ENCODE peak calls at places on chromosome 12, in seven cellular contexts. I is K562, C is heart left ventricle, V is uterus, M is prostate gland, X is body of pancreas, K is IMR-90. U is an unnamed sample. For H3K27me3 and H3K36me3, the result is how much of the 10 kb centered on the place peaks cover.

GRCh38 chr12:116924558-116925453 is 14.1 kb downstream of the FBXW8 start:
- DNase-seq in I (peak), C (no peak), V (no peak), M (no peak), X (no peak), K (peak), U (no peak)

GRCh38 chr12:102474438-102475064 is 5.8 kb downstream of the IGF1 start:
- DNase-seq in I (peak), C (no peak), V (no peak), M (no peak), X (no peak), K (peak), U (no peak)

GRCh38 chr12:64890873-64891468 is 66.5 kb downstream of the TBC1D30 start:
- DNase-seq in I (peak), C (no peak), V (no peak), M (peak), X (no peak), K (peak), U (no peak)

GRCh38 chr12:121259074-121259473 is 37.4 kb downstream of the CAMKK2 start:
- DNase-seq in I (no peak), C (no peak), V (no peak), M (no peak), X (no peak), K (no peak), U (no peak)

GRCh38 chr12:87332987-87333761 is 696.0 kb downstream of the C12orf50 start:
- DNase-seq in I (no peak), C (no peak), V (no peak), M (no peak), X (no peak), K (peak), U (no peak)

GRCh38 chr12:13772264-13772663 is 209.1 kb downstream of the GRIN2B start:
- DNase-seq in I (no peak), C (no peak), V (no peak), M (no peak), X (no peak), K (no peak), U (no peak)

GRCh38 chr12:79508622-79509021 is 182.1 kb downstream of the PAWR start:
- DNase-seq in I (no peak), C (no peak), V (no peak), M (no peak), X (no peak), K (no peak), U (no peak)

GRCh38 chr12:2360630-2361170 is 307.9 kb downstream of the CACNA1C start:
- DNase-seq in I (no peak), C (no peak), V (no peak), M (no peak), X (no peak), K (no peak), U (no peak)

GRCh38 chr12:47820631-47821345 is 1.1 kb upstream of the HDAC7 start:
- DNase-seq in I (peak), C (peak), V (peak), M (peak), X (peak), K (peak), U (peak)

GRCh38 chr12:25769076-25769945 is 189.2 kb upstream of the RASSF8 start:
- DNase-seq in I (no peak), C (no peak), V (no peak), M (no peak), X (no peak), K (peak), U (no peak)

GRCh38 chr12:20150835-20151234 is 217.5 kb upstream of the PDE3A start:
- DNase-seq in I (no peak), C (no peak), V (no peak), M (no peak), X (no peak), K (no peak), U (no peak)

GRCh38 chr12:115507951-115508722 is 769.4 kb downstream of the MED13L start:
- DNase-seq in I (no peak), C (peak), V (peak), M (no peak), X (no peak), K (no peak), U (no peak)

GRCh38 chr12:1776139-1776975 is 44.0 kb upstream of the LRTM2 start:
- DNase-seq in I (no peak), C (no peak), V (no peak), M (no peak), X (no peak), K (peak), U (no peak)

GRCh38 chr12:53726342-53726741 is 910 bp downstream of the CALCOCO1 start:
- DNase-seq in I (peak), C (no peak), V (no peak), M (no peak), X (no peak), K (no peak), U (no peak)

GRCh38 chr12:53728206-53728605 is 954 bp upstream of the CALCOCO1 start:
- DNase-seq in I (no peak), C (no peak), V (no peak), M (no peak), X (no peak), K (no peak), U (no peak)

GRCh38 chr12:53725824-53726223 is 1.4 kb downstream of the CALCOCO1 start:
- DNase-seq in I (no peak), C (no peak), V (no peak), M (no peak), X (no peak), K (peak), U (no peak)

GRCh38 chr12:53726946-53727309 is 324 bp downstream of the CALCOCO1 start:
- DNase-seq in I (no peak), C (no peak), V (no peak), M (no peak), X (peak), K (peak), U (no peak)

DNA sequence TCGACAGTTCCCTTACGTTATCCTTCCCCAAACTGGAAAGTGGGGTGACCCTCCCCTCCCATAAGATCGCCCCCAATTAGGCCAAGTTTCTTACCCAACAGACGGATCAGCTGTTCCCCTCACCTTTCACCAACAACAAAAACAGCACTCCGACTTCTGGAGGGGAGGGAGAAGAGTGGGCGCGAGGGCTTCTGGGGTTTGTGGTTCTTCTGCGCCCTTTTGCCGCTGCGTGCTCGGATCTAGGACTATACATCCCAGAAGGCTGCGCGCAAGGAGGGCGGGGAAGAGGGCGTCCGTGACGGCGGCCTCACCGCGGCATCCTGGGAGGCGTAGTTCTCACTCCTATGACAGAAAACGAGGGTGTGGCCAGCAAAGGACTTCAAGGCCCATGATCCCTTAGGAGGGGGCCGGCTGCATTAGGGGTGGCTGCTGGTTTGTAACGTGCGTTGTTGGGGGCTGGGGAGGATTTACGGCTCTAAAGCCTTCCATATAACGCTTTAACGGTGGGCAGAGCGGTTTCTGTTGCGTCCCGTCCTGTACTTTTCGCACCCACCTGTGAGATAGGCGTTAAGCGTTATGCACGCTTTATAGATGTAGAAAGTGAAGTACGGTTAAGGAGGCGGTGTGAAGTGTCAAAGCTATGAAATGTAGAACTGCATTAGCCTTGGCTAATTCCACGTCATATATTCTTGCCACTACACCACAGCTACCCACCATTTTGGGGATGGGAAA is at the start of gene CALCOCO1:
- DNase-seq in I (peak), C (peak), V (peak), M (peak), X (peak), K (peak), U (peak)
- TF ChIP-seq POLR2A in I (peak), C (peak), V (peak), M (peak), X (no peak), K (no peak), U (no peak)

GRCh38 chr12:42922512-42922865 is 332.9 kb upstream of the PRICKLE1 start:
- DNase-seq in I (no peak), C (no peak), V (no peak), M (no peak), X (no peak), K (no peak), U (no peak)
- H3K27me3 ChIP-seq in I (under half), C (under half), V (under half), M (under half), X (under half), K (under half), U (under half)

GRCh38 chr12:124264879-124265278 is 30.0 kb upstream of the RFLNA start:
- DNase-seq in I (no peak), C (no peak), V (no peak), M (no peak), X (no peak), K (no peak), U (no peak)

GRCh38 chr12:124259168-124260066 is 35.5 kb upstream of the RFLNA start:
- DNase-seq in I (peak), C (no peak), V (no peak), M (no peak), X (no peak), K (no peak), U (no peak)

GRCh38 chr12:124264089-124264795 is 30.7 kb upstream of the RFLNA start:
- DNase-seq in I (no peak), C (no peak), V (no peak), M (no peak), X (no peak), K (no peak), U (no peak)

GRCh38 chr12:124267205-124267778 is 27.6 kb upstream of the RFLNA start:
- DNase-seq in I (no peak), C (no peak), V (no peak), M (no peak), X (no peak), K (no peak), U (no peak)

DNA sequence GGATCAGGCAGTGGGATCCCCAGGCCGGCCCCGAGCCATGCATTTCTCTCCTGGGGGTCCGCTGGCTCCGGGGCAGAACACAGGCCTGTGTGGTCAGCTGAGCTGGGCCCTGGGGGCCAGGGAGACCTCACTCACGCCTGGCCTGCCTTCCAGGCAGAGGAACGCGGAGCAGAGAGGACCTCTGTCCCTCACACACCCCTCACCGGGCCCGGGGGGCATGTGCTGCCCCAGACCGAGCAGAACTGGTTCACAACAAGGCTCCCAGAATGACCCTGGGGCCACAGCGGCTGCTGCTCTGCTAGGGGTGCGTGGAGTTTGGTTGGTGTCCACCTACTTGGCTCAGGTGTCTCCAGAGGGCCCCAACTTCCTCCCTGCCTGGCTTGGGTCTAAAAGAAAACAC is 33.0 kb upstream of the RFLNA start:
- DNase-seq in I (no peak), C (no peak), V (no peak), M (no peak), X (no peak), K (no peak), U (no peak)
- H3K36me3 ChIP-seq in I (under half), C (under half), V (under half), M (under half), X (under half), K (under half), U (under half)

GRCh38 chr12:56161677-56162351 is 3.7 kb downstream of the MYL6 start:
- DNase-seq in I (no peak), C (no peak), V (no peak), M (no peak), X (no peak), K (no peak), U (no peak)

GRCh38 chr12:56164345-56164729 is 6.2 kb downstream of the MYL6 start:
- DNase-seq in I (no peak), C (no peak), V (no peak), M (no peak), X (no peak), K (no peak), U (no peak)

GRCh38 chr12:56163533-56164344 is 5.6 kb downstream of the MYL6 start:
- DNase-seq in I (no peak), C (no peak), V (no peak), M (no peak), X (no peak), K (no peak), U (no peak)

GRCh38 chr12:56162468-56163290 is 4.5 kb downstream of the MYL6 start:
- DNase-seq in I (no peak), C (no peak), V (no peak), M (no peak), X (no peak), K (no peak), U (no peak)

GRCh38 chr12:56165369-56165768 is 7.2 kb downstream of the MYL6 start:
- DNase-seq in I (no peak), C (no peak), V (no peak), M (no peak), X (no peak), K (no peak), U (no peak)
- TF ChIP-seq POLR2A in I (no peak), C (no peak), V (no peak), M (no peak), X (no peak), K (no peak), U (no peak)

DNA sequence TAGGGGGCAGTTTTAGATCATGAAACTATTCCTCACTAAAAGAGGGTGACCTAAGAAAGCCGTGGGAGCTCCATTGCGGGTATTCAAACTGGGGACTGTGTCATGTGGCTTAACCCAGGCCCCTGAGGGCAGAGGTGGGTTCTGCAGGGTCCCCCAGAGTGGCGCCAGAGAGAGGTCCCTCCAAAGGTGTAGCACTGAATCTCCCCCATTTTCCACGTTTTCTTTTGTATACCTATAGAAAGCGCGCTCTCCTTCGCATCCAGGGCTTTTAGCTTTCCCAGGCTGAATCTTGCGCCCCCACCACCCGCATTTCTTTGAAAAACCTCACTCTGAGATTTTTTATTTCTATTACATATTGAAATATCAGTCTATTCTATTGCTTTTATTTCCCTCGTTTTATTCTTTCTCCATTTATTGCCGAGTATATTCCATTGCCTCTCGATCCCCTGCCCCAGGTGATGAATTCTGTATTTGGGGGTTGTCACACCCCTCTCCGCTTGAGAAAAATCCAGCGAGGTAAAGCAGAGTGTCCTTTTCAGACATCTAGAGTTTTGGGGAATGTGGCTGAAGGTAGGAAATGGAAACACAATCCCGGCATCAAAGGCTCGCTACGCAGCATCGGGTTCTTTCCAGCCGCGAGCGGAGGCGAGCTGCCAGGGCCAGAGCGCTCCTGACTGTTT is 895 bp upstream of the HOXC13 start:
- DNase-seq in I (no peak), C (no peak), V (no peak), M (no peak), X (no peak), K (no peak), U (no peak)
- H3K27me3 ChIP-seq in I (half or more), C (half or more), V (half or more), M (half or more), X (under half), K (half or more), U (under half)

GRCh38 chr12:119705182-119705581 is 37.2 kb downstream of the PRKAB1 start:
- DNase-seq in I (no peak), C (no peak), V (no peak), M (no peak), X (no peak), K (no peak), U (no peak)
- H3K36me3 ChIP-seq in I (half or more), C (under half), V (under half), M (under half), X (under half), K (under half), U (under half)

GRCh38 chr12:106769546-106769945 is 4.9 kb upstream of the RIC8B start:
- DNase-seq in I (no peak), C (no peak), V (no peak), M (no peak), X (no peak), K (no peak), U (no peak)

GRCh38 chr12:106773286-106773685 is 1.2 kb upstream of the RIC8B start:
- DNase-seq in I (peak), C (no peak), V (no peak), M (no peak), X (no peak), K (no peak), U (peak)

GRCh38 chr12:106773945-106774807 is at the start of gene RIC8B:
- DNase-seq in I (peak), C (peak), V (peak), M (peak), X (peak), K (peak), U (peak)

GRCh38 chr12:106769078-106769477 is 5.4 kb upstream of the RIC8B start:
- DNase-seq in I (no peak), C (no peak), V (no peak), M (no peak), X (peak), K (peak), U (no peak)

DNA sequence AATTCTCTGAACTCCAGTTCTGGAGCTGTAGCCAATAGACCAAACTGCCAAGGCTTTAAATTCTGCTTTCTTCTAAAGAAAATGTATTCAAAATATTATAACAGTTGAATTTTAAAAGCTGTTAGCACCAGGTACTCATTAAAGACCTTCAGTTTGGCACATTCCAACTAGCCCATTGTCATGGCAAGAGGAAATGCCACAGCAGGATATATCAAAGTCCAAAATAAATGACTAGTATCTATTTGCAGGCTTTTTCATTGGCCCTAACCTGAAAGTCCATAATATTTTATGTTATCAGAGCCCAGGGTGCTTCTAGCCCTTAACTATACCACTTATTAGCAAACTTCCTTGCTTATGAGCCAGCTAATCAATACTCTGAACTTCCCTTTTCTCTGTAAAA is 3.1 kb upstream of the RIC8B start:
- DNase-seq in I (no peak), C (no peak), V (no peak), M (no peak), X (no peak), K (no peak), U (no peak)
- TF ChIP-seq POLR2A in I (no peak), C (no peak), V (no peak), M (no peak), X (no peak), K (no peak), U (no peak)

DNA sequence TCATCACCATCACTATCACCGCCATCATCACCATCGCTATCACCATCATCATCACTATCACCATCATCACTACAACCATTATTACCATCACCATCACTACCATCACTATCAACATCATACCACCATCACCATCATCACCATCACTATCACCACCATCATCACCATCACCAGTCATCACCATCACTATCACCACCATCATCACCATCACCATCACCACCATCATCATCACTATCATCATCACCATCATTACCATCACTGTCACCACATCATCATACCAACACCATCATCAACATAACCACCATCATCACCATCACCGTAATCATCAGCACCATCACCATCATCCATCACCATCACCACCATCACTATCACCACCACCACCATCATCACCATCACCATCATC is 213.8 kb downstream of the ALG10 start:
- DNase-seq in I (no peak), C (no peak), V (no peak), M (no peak), X (no peak), K (no peak), U (no peak)
- H3K27me3 ChIP-seq in I (under half), C (under half), V (under half), M (under half), X (under half), K (under half), U (under half)

GRCh38 chr12:78278706-78279105 is 448.0 kb downstream of the NAV3 start:
- DNase-seq in I (no peak), C (no peak), V (no peak), M (no peak), X (no peak), K (no peak), U (no peak)

GRCh38 chr12:78279567-78279966 is 448.9 kb downstream of the NAV3 start:
- DNase-seq in I (no peak), C (no peak), V (no peak), M (no peak), X (no peak), K (no peak), U (no peak)

GRCh38 chr12:78284417-78284816 is 453.7 kb downstream of the NAV3 start:
- DNase-seq in I (no peak), C (no peak), V (no peak), M (no peak), X (no peak), K (peak), U (no peak)
- H3K36me3 ChIP-seq in I (under half), C (under half), V (under half), M (under half), X (under half), K (under half), U (under half)

GRCh38 chr12:49643961-49644619 is 20.7 kb downstream of the PRPF40B start:
- DNase-seq in I (no peak), C (no peak), V (no peak), M (no peak), X (no peak), K (no peak), U (no peak)
- TF ChIP-seq POLR2A in I (no peak), C (no peak), V (no peak), M (no peak), X (no peak), K (no peak), U (no peak)